ENCODE peak calls at places on chromosomes 2 and 18, in nine cellular contexts. T is GM23338, Z is OCI-LY7, K is GM23248, E is SK-N-SH, L is neural progenitor cell, V is MM.1S, D is HCT116, I is PC-3. B is an unnamed sample.

GRCh38 chr2:17752892-17753802 is 463 bp downstream of the SMC6 start:
- DNase-seq in T (peak), Z (peak), K (peak), E (peak), L (peak), V (peak), D (no peak), I (peak), B (peak)

GRCh38 chr2:216932113-216932512 is 72.2 kb upstream of the TNP1 start:
- DNase-seq in T (peak), Z (no peak), K (no peak), E (no peak), L (no peak), V (no peak), D (no peak), I (no peak), B (no peak)

GRCh38 chr2:1104364-1104763 is 153.7 kb downstream of the SNTG2 start:
- DNase-seq in T (no peak), Z (no peak), K (no peak), E (no peak), L (peak), V (no peak), D (no peak), I (no peak), B (no peak)

GRCh38 chr18:50401888-50402287 is 27.0 kb downstream of the SKA1 start:
- DNase-seq in T (peak), Z (no peak), K (peak), E (peak), L (peak), V (no peak), D (no peak), I (peak), B (peak)

GRCh38 chr2:216657086-216657855 is 24.1 kb downstream of the IGFBP2 start:
- DNase-seq in T (no peak), Z (no peak), K (no peak), E (peak), L (no peak), V (no peak), D (no peak), I (no peak), B (no peak)

GRCh38 chr2:189082576-189082975 is 97.0 kb downstream of the COL5A2 start:
- DNase-seq in T (no peak), Z (no peak), K (peak), E (peak), L (no peak), V (no peak), D (no peak), I (no peak), B (peak)

GRCh38 chr2:166138144-166138543 is 10.3 kb upstream of the SCN1A start:
- DNase-seq in T (no peak), Z (no peak), K (no peak), E (no peak), L (no peak), V (no peak), D (no peak), I (no peak), B (no peak)

GRCh38 chr2:188983427-188984101 is 9.4 kb downstream of the COL3A1 start:
- DNase-seq in T (peak), Z (peak), K (peak), E (no peak), L (peak), V (no peak), D (peak), I (peak), B (peak)

GRCh38 chr2:44367591-44367990 is 5.8 kb downstream of the CAMKMT start:
- DNase-seq in T (no peak), Z (no peak), K (no peak), E (no peak), L (no peak), V (no peak), D (no peak), I (no peak), B (no peak)

GRCh38 chr2:108917078-108917440 is 72.0 kb downstream of the EDAR start:
- DNase-seq in T (no peak), Z (no peak), K (peak), E (no peak), L (no peak), V (no peak), D (no peak), I (no peak), B (no peak)

GRCh38 chr2:159225025-159226016 is 61.2 kb downstream of the WDSUB1 start:
- DNase-seq in T (no peak), Z (no peak), K (no peak), E (no peak), L (peak), V (no peak), D (no peak), I (no peak), B (no peak)

GRCh38 chr18:58788971-58789797 is 75.5 kb upstream of the ZNF532 start:
- DNase-seq in T (no peak), Z (no peak), K (peak), E (no peak), L (peak), V (no peak), D (no peak), I (peak), B (peak)

GRCh38 chr2:158457092-158457825 is 507 bp downstream of the PKP4 start:
- DNase-seq in T (peak), Z (peak), K (peak), E (peak), L (peak), V (peak), D (no peak), I (peak), B (peak)

GRCh38 chr2:66305714-66306113 is 129.2 kb upstream of the MEIS1 start:
- DNase-seq in T (no peak), Z (no peak), K (no peak), E (peak), L (no peak), V (no peak), D (no peak), I (no peak), B (no peak)

GRCh38 chr2:132620115-132620514 is 49.9 kb downstream of the LYPD1 start:
- DNase-seq in T (no peak), Z (no peak), K (peak), E (no peak), L (no peak), V (no peak), D (no peak), I (peak), B (no peak)

GRCh38 chr2:202721621-202722020 is 86.9 kb downstream of the FAM117B start:
- DNase-seq in T (peak), Z (no peak), K (peak), E (no peak), L (no peak), V (no peak), D (no peak), I (no peak), B (peak)

GRCh38 chr2:54722641-54723299 is 692 bp upstream of the EML6 start:
- DNase-seq in T (peak), Z (peak), K (peak), E (no peak), L (no peak), V (no peak), D (peak), I (peak), B (no peak)

GRCh38 chr2:101036562-101036961 is 34.5 kb downstream of the RPL31 start:
- DNase-seq in T (peak), Z (peak), K (peak), E (peak), L (no peak), V (peak), D (no peak), I (peak), B (no peak)

GRCh38 chr2:214126135-214126534 is 284.7 kb upstream of the VWC2L start:
- DNase-seq in T (peak), Z (no peak), K (peak), E (no peak), L (no peak), V (no peak), D (peak), I (peak), B (no peak)

GRCh38 chr2:179825494-179825893 is 35.9 kb downstream of the ZNF385B start:
- DNase-seq in T (no peak), Z (peak), K (no peak), E (no peak), L (peak), V (no peak), D (no peak), I (no peak), B (peak)

GRCh38 chr2:220452561-220452960 is 825.1 kb downstream of the SLC4A3 start:
- DNase-seq in T (no peak), Z (no peak), K (peak), E (no peak), L (no peak), V (no peak), D (no peak), I (no peak), B (no peak)

DNA sequence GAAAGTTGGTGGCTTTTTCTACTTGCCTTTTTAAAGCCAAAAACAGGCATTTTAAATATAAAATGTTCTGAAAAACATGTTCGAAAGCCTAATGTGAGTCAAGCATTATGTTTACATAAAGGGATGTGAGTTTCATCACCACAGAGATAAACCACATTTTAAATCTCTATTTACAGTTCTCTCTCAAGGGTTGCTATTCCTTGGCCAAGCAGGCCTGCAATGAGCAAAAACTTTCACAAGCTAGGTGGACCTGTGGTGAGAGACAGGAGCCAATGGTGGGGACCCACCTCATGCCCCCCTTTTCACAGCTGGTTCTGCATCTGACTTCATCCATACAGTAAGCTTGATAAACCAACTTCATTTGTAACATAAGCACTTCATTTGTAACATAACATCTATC is 65.1 kb downstream of the CUL3 start:
- DNase-seq in T (no peak), Z (peak), K (peak), E (no peak), L (no peak), V (peak), D (no peak), I (peak), B (no peak)
- TF ChIP-seq EZH2phosphoT487 in T (no peak), Z (no peak), K (no peak), E (no peak), L (no peak), V (no peak), D (no peak), I (no peak), B (no peak)

GRCh38 chr2:218870984-218871344 is 9.7 kb upstream of the WNT10A start:
- DNase-seq in T (no peak), Z (no peak), K (no peak), E (no peak), L (no peak), V (no peak), D (no peak), I (no peak), B (no peak)

GRCh38 chr2:218875692-218876246 is 4.9 kb upstream of the WNT10A start:
- DNase-seq in T (no peak), Z (no peak), K (no peak), E (no peak), L (no peak), V (no peak), D (no peak), I (no peak), B (no peak)

GRCh38 chr2:218873359-218874194 is 7.1 kb upstream of the WNT10A start:
- DNase-seq in T (peak), Z (no peak), K (no peak), E (peak), L (peak), V (no peak), D (no peak), I (no peak), B (no peak)

GRCh38 chr2:218871345-218872302 is 9.0 kb upstream of the WNT10A start:
- DNase-seq in T (no peak), Z (no peak), K (peak), E (no peak), L (no peak), V (no peak), D (no peak), I (no peak), B (no peak)

DNA sequence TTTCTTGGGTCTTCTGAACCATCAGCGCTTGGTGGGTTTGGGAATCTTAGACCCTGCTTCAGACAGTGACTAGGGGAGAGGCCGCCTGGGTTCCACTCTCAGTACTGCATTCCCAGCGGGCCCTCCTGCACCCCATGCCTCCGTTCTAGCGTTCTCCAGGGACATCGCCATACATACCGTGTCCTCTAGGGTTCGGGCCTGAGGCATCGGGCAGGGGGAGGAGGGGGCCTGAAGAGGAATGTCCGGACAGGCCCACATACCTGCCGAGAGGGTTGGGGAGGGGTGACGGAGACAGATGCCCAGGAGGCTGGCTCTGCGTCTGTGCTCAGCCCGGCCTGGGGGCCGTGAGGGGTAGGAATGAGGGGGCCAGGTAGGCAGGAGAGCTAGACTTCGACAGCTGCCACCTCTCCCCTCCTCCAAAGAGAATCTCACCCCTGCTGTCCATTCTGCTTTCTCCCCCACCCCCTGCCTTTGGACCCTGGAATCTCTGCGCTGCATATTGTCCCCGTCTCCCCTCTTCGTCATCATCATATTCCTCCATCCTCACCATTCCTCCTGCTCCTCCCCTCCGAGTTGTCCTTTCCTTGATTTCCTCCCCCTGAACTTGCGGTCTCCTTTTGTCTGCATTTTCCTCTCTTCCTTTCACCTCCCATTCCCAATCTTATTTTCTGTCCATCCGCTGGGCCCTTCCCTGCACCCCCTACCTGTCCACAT is 7.8 kb upstream of the WNT10A start:
- DNase-seq in T (peak), Z (no peak), K (no peak), E (no peak), L (peak), V (no peak), D (no peak), I (no peak), B (no peak)
- H2AFZ ChIP-seq in T (no peak), Z (no peak), K (no peak), E (no peak), L (no peak), V (no peak), D (no peak), I (no peak), B (no peak)

GRCh38 chr2:96897491-96898134 is 27.7 kb upstream of the SEMA4C start:
- DNase-seq in T (no peak), Z (no peak), K (peak), E (no peak), L (no peak), V (no peak), D (no peak), I (no peak), B (no peak)

GRCh38 chr2:96899084-96899735 is 29.3 kb upstream of the SEMA4C start:
- DNase-seq in T (no peak), Z (no peak), K (peak), E (peak), L (no peak), V (no peak), D (no peak), I (no peak), B (no peak)

GRCh38 chr2:96898135-96898505 is 28.2 kb upstream of the SEMA4C start:
- DNase-seq in T (no peak), Z (no peak), K (no peak), E (no peak), L (no peak), V (no peak), D (no peak), I (no peak), B (no peak)

GRCh38 chr2:96900237-96900636 is 30.4 kb upstream of the SEMA4C start:
- DNase-seq in T (no peak), Z (no peak), K (no peak), E (no peak), L (no peak), V (no peak), D (no peak), I (no peak), B (no peak)

DNA sequence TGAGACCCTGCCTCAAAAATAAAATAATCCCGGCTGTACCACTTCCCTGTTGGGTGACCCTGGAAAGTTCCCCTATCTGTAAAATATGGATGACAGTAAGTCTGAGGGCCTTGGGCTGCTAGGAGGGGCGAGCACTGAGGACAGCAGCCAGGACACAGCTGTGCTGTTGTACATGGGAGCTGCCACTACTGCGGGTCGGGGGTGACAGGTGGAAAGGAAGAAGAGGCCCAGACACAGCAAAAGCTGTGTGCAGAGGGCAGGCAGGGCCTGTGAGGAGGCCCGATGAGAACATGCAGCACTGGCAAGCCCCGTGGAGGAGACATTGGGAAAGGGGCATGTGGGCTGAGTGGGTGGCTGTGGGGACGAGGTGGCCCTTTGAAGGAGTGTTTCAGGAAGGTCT is 28.8 kb upstream of the SEMA4C start:
- DNase-seq in T (no peak), Z (no peak), K (no peak), E (no peak), L (no peak), V (no peak), D (no peak), I (no peak), B (no peak)
- H3K27ac ChIP-seq in T (no peak), Z (no peak), K (no peak), E (no peak), L (no peak), V (no peak), D (no peak), I (no peak), B (no peak)

DNA sequence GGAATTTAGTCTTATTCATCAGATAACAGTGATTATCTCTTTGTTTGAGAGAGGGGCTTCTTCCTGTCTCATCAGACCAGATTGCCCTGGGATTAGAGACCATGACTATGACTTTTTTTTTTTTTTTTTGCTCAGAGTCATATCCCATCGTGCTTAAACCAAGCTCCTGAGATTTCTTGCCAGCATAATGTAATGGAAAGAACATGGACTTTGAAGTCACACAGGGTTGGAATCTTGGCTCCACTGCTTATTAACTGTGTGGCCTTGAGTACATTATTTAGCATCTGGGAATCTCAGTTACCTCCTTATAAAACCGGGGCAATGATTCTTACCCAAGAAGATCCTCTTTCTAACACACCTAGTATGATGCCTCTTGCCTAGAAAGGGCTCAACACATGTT is 268.3 kb downstream of the DYSF start:
- DNase-seq in T (no peak), Z (no peak), K (peak), E (no peak), L (no peak), V (no peak), D (no peak), I (no peak), B (no peak)
- TF ChIP-seq EZH2phosphoT487 in T (no peak), Z (no peak), K (no peak), E (no peak), L (no peak), V (no peak), D (no peak), I (no peak), B (no peak)

GRCh38 chr18:61334951-61335736 is 1.9 kb downstream of the CDH20 start:
- DNase-seq in T (no peak), Z (no peak), K (peak), E (no peak), L (no peak), V (no peak), D (no peak), I (no peak), B (no peak)
- H2AFZ ChIP-seq in T (peak), Z (no peak), K (peak), E (no peak), L (peak), V (no peak), D (no peak), I (no peak), B (no peak)

GRCh38 chr2:23565374-23565773 is 180.4 kb downstream of the KLHL29 start:
- DNase-seq in T (no peak), Z (no peak), K (no peak), E (no peak), L (no peak), V (no peak), D (no peak), I (no peak), B (no peak)

GRCh38 chr2:23567382-23567781 is 182.4 kb downstream of the KLHL29 start:
- DNase-seq in T (no peak), Z (no peak), K (no peak), E (peak), L (no peak), V (no peak), D (no peak), I (no peak), B (no peak)

GRCh38 chr2:23565814-23566213 is 180.8 kb downstream of the KLHL29 start:
- DNase-seq in T (no peak), Z (no peak), K (peak), E (no peak), L (no peak), V (no peak), D (no peak), I (no peak), B (no peak)

GRCh38 chr2:23564618-23564967 is 179.6 kb downstream of the KLHL29 start:
- DNase-seq in T (no peak), Z (no peak), K (peak), E (peak), L (no peak), V (no peak), D (no peak), I (no peak), B (no peak)

DNA sequence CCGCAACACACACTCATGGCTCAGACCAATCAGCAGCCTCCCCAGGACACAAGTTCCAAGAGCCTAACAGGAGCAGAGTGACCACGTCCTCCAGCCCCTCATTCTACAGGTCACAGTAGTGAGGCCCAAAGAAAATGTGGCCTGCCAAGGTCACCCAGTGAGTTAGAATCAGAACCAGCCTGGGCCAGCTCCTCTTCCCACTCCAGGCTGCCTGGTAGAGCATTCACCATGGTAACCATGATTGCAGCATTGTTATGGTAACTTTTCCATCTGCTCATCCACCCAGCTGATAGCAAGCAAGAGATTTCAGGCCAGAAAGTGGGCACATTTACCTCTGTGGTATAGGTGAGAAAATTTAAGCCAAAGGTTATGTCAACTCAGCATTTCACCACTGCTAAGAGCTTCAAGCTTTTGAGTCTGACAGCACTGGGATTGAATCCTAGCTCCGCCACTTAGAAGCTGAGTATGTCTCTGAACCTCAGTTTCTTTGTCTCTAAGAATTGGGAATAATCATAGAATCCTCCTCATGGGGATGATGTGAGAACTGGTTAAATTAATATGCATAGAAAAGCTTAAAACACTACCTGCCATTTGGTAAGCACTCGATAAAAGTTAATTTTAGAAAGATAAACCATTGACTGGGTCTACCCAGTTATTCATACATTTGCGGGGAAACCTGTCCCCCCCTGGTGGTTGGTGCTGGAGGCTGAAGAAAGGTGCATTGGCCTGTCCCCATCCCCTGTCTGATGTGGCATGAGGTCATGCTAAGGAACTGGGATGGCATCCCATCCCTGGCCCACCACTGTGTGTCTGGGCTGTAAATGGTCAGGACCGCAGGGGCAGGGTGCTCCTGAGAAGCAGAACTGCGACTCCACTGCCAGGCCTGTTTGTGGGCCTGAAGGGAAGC is 181.5 kb downstream of the KLHL29 start:
- DNase-seq in T (peak), Z (peak), K (peak), E (peak), L (peak), V (no peak), D (no peak), I (peak), B (no peak)
- H3K27ac ChIP-seq in T (no peak), Z (no peak), K (no peak), E (no peak), L (no peak), V (no peak), D (no peak), I (no peak), B (no peak)

B was measured in hepatocyte.